ENCODE peak calls at places on chromosome 15, in five cellular contexts. One of them, this sample, is unnamed.

GRCh38 chr15:85730001-85730820 is 64.5 kb downstream of the KLHL25 start:
- DNase-seq in lower lobe of right lung: no peak
- DNase-seq in left ventricle myocardium inferior: no peak
- DNase-seq in adrenal gland: no peak
- DNase-seq in HCT116: peak; percentile 47
- DNase-seq in this sample: no peak

GRCh38 chr15:66822106-66822505 is 120.1 kb downstream of the SMAD6 start:
- DNase-seq in HCT116: no peak
- DNase-seq in left ventricle myocardium inferior: no peak
- DNase-seq in lower lobe of right lung: no peak
- DNase-seq in adrenal gland: no peak
- DNase-seq in this sample: no peak

GRCh38 chr15:31403096-31403495 is 76.5 kb downstream of the KLF13 start:
- DNase-seq in adrenal gland: no peak
- DNase-seq in left ventricle myocardium inferior: no peak
- DNase-seq in HCT116: no peak
- DNase-seq in lower lobe of right lung: no peak
- DNase-seq in this sample: no peak

GRCh38 chr15:93138681-93139080 is 49.7 kb upstream of the RGMA start:
- DNase-seq in left ventricle myocardium inferior: no peak
- DNase-seq in lower lobe of right lung: no peak
- DNase-seq in HCT116: no peak
- DNase-seq in adrenal gland: no peak
- DNase-seq in this sample: no peak

GRCh38 chr15:85443593-85444328 is 63.4 kb downstream of the AKAP13 start:
- DNase-seq in HCT116: peak; percentile 47
- DNase-seq in lower lobe of right lung: no peak
- DNase-seq in left ventricle myocardium inferior: no peak
- DNase-seq in adrenal gland: no peak
- DNase-seq in this sample: peak; percentile 3

GRCh38 chr15:33022629-33023028 is 171.9 kb downstream of the FMN1 start:
- DNase-seq in HCT116: no peak
- DNase-seq in adrenal gland: peak; percentile 31
- DNase-seq in lower lobe of right lung: peak; percentile 77
- DNase-seq in left ventricle myocardium inferior: peak; percentile 83
- DNase-seq in this sample: peak; percentile 77

GRCh38 chr15:59687831-59688230 is 1.3 kb downstream of the BNIP2 start:
- DNase-seq in lower lobe of right lung: no peak
- DNase-seq in adrenal gland: no peak
- DNase-seq in HCT116: no peak
- DNase-seq in left ventricle myocardium inferior: no peak
- DNase-seq in this sample: no peak

GRCh38 chr15:77096131-77096530 is 25.2 kb upstream of the TSPAN3 start:
- DNase-seq in left ventricle myocardium inferior: no peak
- DNase-seq in adrenal gland: no peak
- DNase-seq in lower lobe of right lung: no peak
- DNase-seq in HCT116: no peak
- DNase-seq in this sample: no peak

GRCh38 chr15:35727627-35728026 is 181.7 kb upstream of the DPH6 start:
- DNase-seq in HCT116: no peak
- DNase-seq in adrenal gland: no peak
- DNase-seq in lower lobe of right lung: no peak
- DNase-seq in left ventricle myocardium inferior: no peak
- DNase-seq in this sample: no peak

GRCh38 chr15:35246376-35246965 is 161.4 kb upstream of the NANOGP8 start:
- DNase-seq in adrenal gland: no peak
- DNase-seq in left ventricle myocardium inferior: no peak
- DNase-seq in lower lobe of right lung: no peak
- DNase-seq in HCT116: no peak
- DNase-seq in this sample: no peak

GRCh38 chr15:91866971-91867372 is 13.5 kb downstream of the SLCO3A1 start:
- DNase-seq in left ventricle myocardium inferior: peak; percentile 72
- DNase-seq in HCT116: no peak
- DNase-seq in adrenal gland: peak; percentile 71
- DNase-seq in lower lobe of right lung: peak; percentile 82
- DNase-seq in this sample: peak; percentile 67

GRCh38 chr15:60744826-60745225 is 265.9 kb upstream of the ICE2 start:
- DNase-seq in left ventricle myocardium inferior: peak; percentile 78
- DNase-seq in HCT116: no peak
- DNase-seq in adrenal gland: no peak
- DNase-seq in lower lobe of right lung: no peak
- DNase-seq in this sample: peak; percentile 32

GRCh38 chr15:39239562-39239961 is 341.3 kb upstream of the THBS1 start:
- DNase-seq in HCT116: no peak
- DNase-seq in lower lobe of right lung: no peak
- DNase-seq in left ventricle myocardium inferior: no peak
- DNase-seq in adrenal gland: no peak
- DNase-seq in this sample: no peak

GRCh38 chr15:33169625-33170024 is 24.9 kb downstream of the FMN1 start:
- DNase-seq in HCT116: no peak
- DNase-seq in adrenal gland: no peak
- DNase-seq in lower lobe of right lung: no peak
- DNase-seq in left ventricle myocardium inferior: no peak
- DNase-seq in this sample: no peak

GRCh38 chr15:60713096-60714084 is 234.4 kb upstream of the ICE2 start:
- DNase-seq in adrenal gland: no peak
- DNase-seq in left ventricle myocardium inferior: no peak
- DNase-seq in HCT116: no peak
- DNase-seq in lower lobe of right lung: no peak
- DNase-seq in this sample: no peak

GRCh38 chr15:28901987-28902745 is 16.4 kb downstream of the APBA2 start:
- DNase-seq in HCT116: no peak
- DNase-seq in left ventricle myocardium inferior: no peak
- DNase-seq in adrenal gland: no peak
- DNase-seq in lower lobe of right lung: no peak
- DNase-seq in this sample: no peak

GRCh38 chr15:22878103-22878502 is 39.6 kb downstream of the NIPA2 start:
- DNase-seq in left ventricle myocardium inferior: no peak
- DNase-seq in lower lobe of right lung: no peak
- DNase-seq in adrenal gland: no peak
- DNase-seq in HCT116: no peak
- DNase-seq in this sample: no peak

GRCh38 chr15:35603298-35603697 is 57.3 kb upstream of the DPH6 start:
- DNase-seq in left ventricle myocardium inferior: no peak
- DNase-seq in lower lobe of right lung: no peak
- DNase-seq in adrenal gland: no peak
- DNase-seq in HCT116: no peak
- DNase-seq in this sample: no peak

GRCh38 chr15:58924326-58924725 is 9.2 kb downstream of the SLTM start:
- DNase-seq in left ventricle myocardium inferior: no peak
- DNase-seq in lower lobe of right lung: no peak
- DNase-seq in HCT116: no peak
- DNase-seq in adrenal gland: no peak
- DNase-seq in this sample: no peak

GRCh38 chr15:45522931-45523331 is 376 bp upstream of the SLC30A4 start:
- DNase-seq in left ventricle myocardium inferior: no peak
- DNase-seq in adrenal gland: peak; percentile 54
- DNase-seq in lower lobe of right lung: no peak
- DNase-seq in HCT116: no peak
- DNase-seq in this sample: peak; percentile 48

GRCh38 chr15:29518442-29518841 is 248.8 kb upstream of the NSMCE3 start:
- DNase-seq in HCT116: no peak
- DNase-seq in adrenal gland: peak; percentile 13
- DNase-seq in left ventricle myocardium inferior: peak; percentile 19
- DNase-seq in lower lobe of right lung: no peak
- DNase-seq in this sample: no peak

GRCh38 chr15:46502668-46503067 is 867.8 kb downstream of the SQOR start:
- DNase-seq in adrenal gland: no peak
- DNase-seq in left ventricle myocardium inferior: no peak
- DNase-seq in HCT116: no peak
- DNase-seq in lower lobe of right lung: no peak
- DNase-seq in this sample: no peak

GRCh38 chr15:41698779-41699178 is 38.6 kb downstream of the MGA start:
- DNase-seq in HCT116: no peak
- DNase-seq in adrenal gland: no peak
- DNase-seq in left ventricle myocardium inferior: no peak
- DNase-seq in lower lobe of right lung: no peak
- DNase-seq in this sample: no peak

GRCh38 chr15:71651750-71652186 is 158.6 kb upstream of the NR2E3 start:
- DNase-seq in HCT116: peak; percentile 39
- DNase-seq in adrenal gland: peak; percentile 25
- DNase-seq in left ventricle myocardium inferior: no peak
- DNase-seq in lower lobe of right lung: no peak
- DNase-seq in this sample: no peak

GRCh38 chr15:73593278-73594074 is 39.7 kb downstream of the NPTN start:
- DNase-seq in lower lobe of right lung: no peak
- DNase-seq in HCT116: no peak
- DNase-seq in adrenal gland: no peak
- DNase-seq in left ventricle myocardium inferior: no peak
- DNase-seq in this sample: peak; percentile 71

GRCh38 chr15:94247789-94248638 is 16.7 kb downstream of the MCTP2 start:
- DNase-seq in left ventricle myocardium inferior: no peak
- DNase-seq in HCT116: no peak
- DNase-seq in adrenal gland: no peak
- DNase-seq in lower lobe of right lung: no peak
- DNase-seq in this sample: no peak

GRCh38 chr15:39944711-39945110 is 10.8 kb downstream of the EIF2AK4 start:
- DNase-seq in HCT116: no peak
- DNase-seq in lower lobe of right lung: no peak
- DNase-seq in left ventricle myocardium inferior: no peak
- DNase-seq in adrenal gland: no peak
- DNase-seq in this sample: no peak

GRCh38 chr15:57549935-57550334 is 41.8 kb upstream of the MYZAP start:
- DNase-seq in HCT116: no peak
- DNase-seq in adrenal gland: no peak
- DNase-seq in lower lobe of right lung: no peak
- DNase-seq in left ventricle myocardium inferior: no peak
- DNase-seq in this sample: no peak

GRCh38 chr15:56988219-56988618 is 69.8 kb downstream of the TCF12 start:
- DNase-seq in adrenal gland: no peak
- DNase-seq in HCT116: no peak
- DNase-seq in left ventricle myocardium inferior: no peak
- DNase-seq in lower lobe of right lung: no peak
- DNase-seq in this sample: no peak

GRCh38 chr15:74511583-74511982 is 29.4 kb upstream of the ARID3B start:
- DNase-seq in left ventricle myocardium inferior: no peak
- DNase-seq in HCT116: no peak
- DNase-seq in lower lobe of right lung: no peak
- DNase-seq in adrenal gland: no peak
- DNase-seq in this sample: no peak

GRCh38 chr15:51580385-51580784 is 42.2 kb downstream of the DMXL2 start:
- DNase-seq in adrenal gland: no peak
- DNase-seq in left ventricle myocardium inferior: no peak
- DNase-seq in lower lobe of right lung: no peak
- DNase-seq in HCT116: no peak
- DNase-seq in this sample: no peak

GRCh38 chr15:82263350-82263749 is 732 bp downstream of the SAXO2 start:
- DNase-seq in adrenal gland: no peak
- DNase-seq in lower lobe of right lung: no peak
- DNase-seq in left ventricle myocardium inferior: no peak
- DNase-seq in HCT116: no peak
- DNase-seq in this sample: no peak

GRCh38 chr15:90482124-90483011 is 47.4 kb upstream of the CRTC3 start:
- DNase-seq in left ventricle myocardium inferior: no peak
- DNase-seq in HCT116: peak; percentile 34
- DNase-seq in adrenal gland: peak; percentile 32
- DNase-seq in lower lobe of right lung: no peak
- DNase-seq in this sample: no peak

GRCh38 chr15:85649372-85649771 is 145.4 kb downstream of the KLHL25 start:
- DNase-seq in lower lobe of right lung: no peak
- DNase-seq in HCT116: no peak
- DNase-seq in adrenal gland: no peak
- DNase-seq in left ventricle myocardium inferior: no peak
- DNase-seq in this sample: peak; percentile 53

DNA sequence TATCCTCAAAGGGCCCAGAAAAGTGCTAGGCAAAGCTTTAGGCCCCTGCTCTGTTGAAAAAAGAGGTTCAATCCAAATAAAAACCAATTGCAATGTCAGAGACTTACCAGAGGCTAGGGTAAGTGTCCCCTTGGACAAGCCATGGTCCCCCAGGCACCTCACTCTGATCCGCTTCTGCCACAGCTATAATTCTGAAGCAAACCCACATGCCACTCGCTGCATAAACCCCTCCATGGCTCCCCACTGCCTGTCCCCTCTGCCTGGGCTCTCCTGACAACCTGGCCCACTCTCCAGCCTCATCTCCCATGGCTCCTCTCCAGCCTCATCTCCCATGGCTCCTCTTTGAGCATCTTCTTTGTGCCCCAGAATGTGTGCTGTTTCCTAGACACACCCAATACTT is 169.6 kb upstream of the TLE3 start:
- DNase-seq in lower lobe of right lung: no peak
- DNase-seq in left ventricle myocardium inferior: no peak
- DNase-seq in adrenal gland: no peak
- DNase-seq in HCT116: no peak
- DNase-seq in this sample: no peak
- H3K4me3 ChIP-seq in lower lobe of right lung: no peak overlapping the region
- H3K4me3 ChIP-seq in left ventricle myocardium inferior: no peak overlapping the region
- H3K4me3 ChIP-seq in adrenal gland: no peak overlapping the region
- H3K4me3 ChIP-seq in HCT116: no peak overlapping the region
- H3K4me3 ChIP-seq in this sample: no peak overlapping the region

GRCh38 chr15:80587007-80587406 is 108.1 kb upstream of the ABHD17C start:
- DNase-seq in left ventricle myocardium inferior: no peak
- DNase-seq in adrenal gland: no peak
- DNase-seq in HCT116: no peak
- DNase-seq in lower lobe of right lung: no peak
- DNase-seq in this sample: no peak
- H3K4me3 ChIP-seq in left ventricle myocardium inferior: no peak overlapping the region
- H3K4me3 ChIP-seq in adrenal gland: no peak overlapping the region
- H3K4me3 ChIP-seq in HCT116: no peak overlapping the region
- H3K4me3 ChIP-seq in lower lobe of right lung: no peak overlapping the region
- H3K4me3 ChIP-seq in this sample: no peak overlapping the region

GRCh38 chr15:98870788-98871187 is 136.8 kb downstream of the PGPEP1L start:
- DNase-seq in left ventricle myocardium inferior: peak; percentile 72
- DNase-seq in adrenal gland: no peak
- DNase-seq in lower lobe of right lung: no peak
- DNase-seq in HCT116: no peak
- DNase-seq in this sample: peak; percentile 62
- H3K4me3 ChIP-seq in left ventricle myocardium inferior: peak overlapping the region; percentile 46
- H3K4me3 ChIP-seq in adrenal gland: no peak overlapping the region
- H3K4me3 ChIP-seq in lower lobe of right lung: no peak overlapping the region
- H3K4me3 ChIP-seq in HCT116: no peak overlapping the region
- H3K4me3 ChIP-seq in this sample: no peak overlapping the region

DNA sequence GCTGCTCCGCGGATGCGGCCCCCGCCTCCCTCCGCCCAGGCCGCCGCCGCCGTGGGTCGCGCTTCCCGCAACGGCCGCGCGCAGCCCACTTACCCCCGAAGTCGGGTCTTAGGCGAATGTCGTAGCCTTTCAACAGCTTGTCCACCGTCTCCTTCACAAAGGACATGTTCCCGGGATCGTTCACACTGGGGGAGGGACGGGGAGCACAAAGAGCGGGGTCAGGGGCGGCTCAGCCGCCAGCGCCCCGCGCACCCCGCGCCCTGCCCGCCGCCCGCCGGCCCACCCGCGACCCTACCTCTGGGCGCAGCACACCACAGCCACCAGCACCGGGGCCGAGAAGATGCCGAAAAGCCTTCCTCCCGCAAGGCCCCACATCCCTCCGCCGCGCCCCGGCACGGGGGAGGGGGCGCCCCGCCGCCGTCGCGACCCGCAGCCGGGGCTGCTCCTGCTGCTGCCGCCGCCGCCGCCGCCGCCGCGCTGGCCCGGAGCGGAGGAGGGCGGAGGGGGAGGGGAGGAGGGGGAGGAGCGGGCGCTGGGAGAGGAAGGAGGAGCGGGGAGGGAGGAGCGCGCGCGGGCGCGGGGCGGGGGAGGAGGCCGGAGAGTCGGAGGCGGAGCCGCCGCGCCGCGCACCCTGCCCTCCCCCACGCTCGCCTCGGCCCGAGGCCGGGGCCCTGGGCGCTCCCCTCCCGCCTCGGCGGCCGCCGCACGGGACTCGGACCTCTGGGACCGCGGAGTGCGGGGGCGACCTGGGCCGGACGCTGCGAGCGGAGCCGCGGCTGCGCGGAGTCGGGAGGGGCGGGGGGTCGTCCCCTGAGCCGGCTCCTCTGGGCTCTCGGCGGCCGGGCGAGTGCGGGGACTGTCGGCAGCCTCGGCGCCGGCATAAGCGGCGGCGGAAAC is at the start of gene GABRB3:
- DNase-seq in lower lobe of right lung: peak; percentile 55
- DNase-seq in adrenal gland: peak; percentile 77
- DNase-seq in left ventricle myocardium inferior: peak; percentile 69
- DNase-seq in HCT116: no peak
- DNase-seq in this sample: peak; percentile 46
- H3K4me3 ChIP-seq in lower lobe of right lung: peak within 1 kb of the TSS; percentile 40
- H3K4me3 ChIP-seq in adrenal gland: peak within 1 kb of the TSS; percentile 8
- H3K4me3 ChIP-seq in left ventricle myocardium inferior: peak within 1 kb of the TSS; percentile 69
- H3K4me3 ChIP-seq in HCT116: no peak within 1 kb of the TSS
- H3K4me3 ChIP-seq in this sample: peak within 1 kb of the TSS; percentile 50